ENCODE peak calls at places on chromosomes 4 and X, in five cellular contexts. One of them, this sample, is unnamed.
A peak's percentile ranks its signal among the peaks of the same experiment; 100 is the strongest.

GRCh38 chrX:15299945-15300851 is 15.2 kb downstream of the ASB11 start:
- DNase-seq in cardiac muscle cell: no peak
- DNase-seq in head of caudate nucleus: no peak
- DNase-seq in lower leg skin: no peak
- DNase-seq in IMR-90: peak; percentile 30
- DNase-seq in this sample: peak; percentile 38

GRCh38 chrX:31708116-31708515 is 636.3 kb upstream of the FTHL17 start:
- DNase-seq in cardiac muscle cell: no peak
- DNase-seq in head of caudate nucleus: no peak
- DNase-seq in lower leg skin: no peak
- DNase-seq in IMR-90: no peak
- DNase-seq in this sample: no peak

GRCh38 chr4:76736434-76736833 is 161.5 kb downstream of the SOWAHB start:
- DNase-seq in cardiac muscle cell: no peak
- DNase-seq in head of caudate nucleus: no peak
- DNase-seq in lower leg skin: no peak
- DNase-seq in IMR-90: peak; percentile 91
- DNase-seq in this sample: peak; percentile 86

GRCh38 chr4:80035336-80035735 is 37.7 kb downstream of the ANTXR2 start:
- DNase-seq in cardiac muscle cell: peak; percentile 41
- DNase-seq in head of caudate nucleus: no peak
- DNase-seq in lower leg skin: no peak
- DNase-seq in IMR-90: no peak
- DNase-seq in this sample: no peak

GRCh38 chr4:91116861-91117260 is 989.7 kb downstream of the CCSER1 start:
- DNase-seq in cardiac muscle cell: no peak
- DNase-seq in head of caudate nucleus: no peak
- DNase-seq in lower leg skin: no peak
- DNase-seq in IMR-90: no peak
- DNase-seq in this sample: peak; percentile 3

GRCh38 chr4:185305979-185306442 is 89.7 kb downstream of the LRP2BP start:
- DNase-seq in cardiac muscle cell: no peak
- DNase-seq in head of caudate nucleus: no peak
- DNase-seq in lower leg skin: no peak
- DNase-seq in IMR-90: peak; percentile 97
- DNase-seq in this sample: peak; percentile 98

GRCh38 chrX:14922437-14922836 is 49.2 kb downstream of the MOSPD2 start:
- DNase-seq in cardiac muscle cell: peak; percentile 0
- DNase-seq in head of caudate nucleus: no peak
- DNase-seq in lower leg skin: no peak
- DNase-seq in IMR-90: peak; percentile 94
- DNase-seq in this sample: peak; percentile 88

GRCh38 chr4:77665381-77666069 is 59.9 kb downstream of the CXCL13 start:
- DNase-seq in cardiac muscle cell: no peak
- DNase-seq in head of caudate nucleus: no peak
- DNase-seq in lower leg skin: no peak
- DNase-seq in IMR-90: no peak
- DNase-seq in this sample: no peak

GRCh38 chrX:34972206-34972605 is 29.6 kb downstream of the FAM47B start:
- DNase-seq in cardiac muscle cell: no peak
- DNase-seq in head of caudate nucleus: no peak
- DNase-seq in lower leg skin: no peak
- DNase-seq in IMR-90: no peak
- DNase-seq in this sample: no peak

GRCh38 chr4:40731792-40732245 is 17.9 kb upstream of the NSUN7 start:
- DNase-seq in cardiac muscle cell: peak; percentile 40
- DNase-seq in head of caudate nucleus: no peak
- DNase-seq in lower leg skin: no peak
- DNase-seq in IMR-90: no peak
- DNase-seq in this sample: no peak

GRCh38 chr4:134691915-134692314 is 490.3 kb upstream of the PABPC4L start:
- DNase-seq in cardiac muscle cell: no peak
- DNase-seq in head of caudate nucleus: no peak
- DNase-seq in lower leg skin: no peak
- DNase-seq in IMR-90: no peak
- DNase-seq in this sample: no peak

GRCh38 chr4:70080205-70080604 is 30.0 kb downstream of the HTN1 start:
- DNase-seq in cardiac muscle cell: no peak
- DNase-seq in head of caudate nucleus: no peak
- DNase-seq in lower leg skin: no peak
- DNase-seq in IMR-90: no peak
- DNase-seq in this sample: no peak

GRCh38 chr4:10121568-10122097 is 5.0 kb upstream of the WDR1 start:
- DNase-seq in cardiac muscle cell: no peak
- DNase-seq in head of caudate nucleus: no peak
- DNase-seq in lower leg skin: no peak
- DNase-seq in IMR-90: no peak
- DNase-seq in this sample: no peak

GRCh38 chr4:6633091-6633906 is 7.2 kb upstream of the MRFAP1 start:
- DNase-seq in cardiac muscle cell: no peak
- DNase-seq in head of caudate nucleus: no peak
- DNase-seq in lower leg skin: peak; percentile 73
- DNase-seq in IMR-90: peak; percentile 49
- DNase-seq in this sample: peak; percentile 32

GRCh38 chr4:85499573-85499972 is 24.6 kb downstream of the ARHGAP24 start:
- DNase-seq in cardiac muscle cell: no peak
- DNase-seq in head of caudate nucleus: no peak
- DNase-seq in lower leg skin: no peak
- DNase-seq in IMR-90: no peak
- DNase-seq in this sample: no peak

GRCh38 chrX:150018931-150019331 is 80.6 kb upstream of the EOLA2 start:
- DNase-seq in cardiac muscle cell: no peak
- DNase-seq in head of caudate nucleus: no peak
- DNase-seq in lower leg skin: no peak
- DNase-seq in IMR-90: peak; percentile 82
- DNase-seq in this sample: peak; percentile 22

GRCh38 chr4:183333983-183334382 is 11.8 kb upstream of the CLDN24 start:
- DNase-seq in cardiac muscle cell: no peak
- DNase-seq in head of caudate nucleus: no peak
- DNase-seq in lower leg skin: peak; percentile 25
- DNase-seq in IMR-90: peak; percentile 4
- DNase-seq in this sample: no peak

GRCh38 chr4:39950861-39951481 is 26.7 kb downstream of the PDS5A start:
- DNase-seq in cardiac muscle cell: no peak
- DNase-seq in head of caudate nucleus: no peak
- DNase-seq in lower leg skin: no peak
- DNase-seq in IMR-90: peak; percentile 19
- DNase-seq in this sample: no peak

GRCh38 chr4:101655005-101655404 is 135.5 kb upstream of the BANK1 start:
- DNase-seq in cardiac muscle cell: no peak
- DNase-seq in head of caudate nucleus: no peak
- DNase-seq in lower leg skin: no peak
- DNase-seq in IMR-90: no peak
- DNase-seq in this sample: no peak

GRCh38 chrX:107537815-107538214 is 88.4 kb downstream of the FRMPD3 start:
- DNase-seq in cardiac muscle cell: peak; percentile 67
- DNase-seq in head of caudate nucleus: no peak
- DNase-seq in lower leg skin: no peak
- DNase-seq in IMR-90: peak; percentile 50
- DNase-seq in this sample: peak; percentile 62

GRCh38 chr4:118918388-118918787 is 29.7 kb downstream of the SYNPO2 start:
- DNase-seq in cardiac muscle cell: no peak
- DNase-seq in head of caudate nucleus: no peak
- DNase-seq in lower leg skin: no peak
- DNase-seq in IMR-90: peak; percentile 94
- DNase-seq in this sample: peak; percentile 83

GRCh38 chrX:72274526-72274925 is 2.5 kb downstream of the RPS4X start:
- DNase-seq in cardiac muscle cell: no peak
- DNase-seq in head of caudate nucleus: no peak
- DNase-seq in lower leg skin: no peak
- DNase-seq in IMR-90: no peak
- DNase-seq in this sample: no peak

GRCh38 chr4:179110356-179110755 is 1668.1 kb upstream of the AGA start:
- DNase-seq in cardiac muscle cell: no peak
- DNase-seq in head of caudate nucleus: no peak
- DNase-seq in lower leg skin: no peak
- DNase-seq in IMR-90: peak; percentile 98
- DNase-seq in this sample: peak; percentile 3

GRCh38 chrX:45517090-45517973 is 316.7 kb upstream of the DIPK2B start:
- DNase-seq in cardiac muscle cell: no peak
- DNase-seq in head of caudate nucleus: no peak
- DNase-seq in lower leg skin: no peak
- DNase-seq in IMR-90: peak; percentile 83
- DNase-seq in this sample: peak; percentile 68

GRCh38 chr4:117284736-117285135 is 199.4 kb upstream of the TRAM1L1 start:
- DNase-seq in cardiac muscle cell: no peak
- DNase-seq in head of caudate nucleus: no peak
- DNase-seq in lower leg skin: no peak
- DNase-seq in IMR-90: no peak
- DNase-seq in this sample: no peak

This sample was measured in GM23248.